ENCODE peak calls at places on chromosomes 4 and X, in seven cellular contexts. K is stimulated activated CD8-positive, alpha-beta memory T cell treated with anti-CD3 and anti-CD28 coated beads, Interleukin-7, amount 100 ng/mL, for 4 hours; Q is CD8-positive, alpha-beta T cell; Y is CD4-positive, alpha-beta T cell; Z is left ventricle myocardium inferior; O is colonic mucosa; I is stomach. A is an unnamed sample.

GRCh38 chr4:148831945-148832344 is 389.7 kb upstream of the NR3C2 start:
- DNase-seq in K (no peak), Q (no peak), Y (no peak), Z (no peak), O (no peak), I (no peak), A (no peak)

GRCh38 chrX:53280703-53281320 is 572 bp downstream of the IQSEC2 start:
- DNase-seq in K (no peak), Q (no peak), Y (no peak), Z (peak), O (peak), I (no peak), A (no peak)

GRCh38 chr4:5460106-5460801 is 248.1 kb downstream of the EVC2 start:
- DNase-seq in K (no peak), Q (no peak), Y (no peak), Z (peak), O (no peak), I (no peak), A (no peak)

GRCh38 chrX:150680974-150681373 is 12.2 kb upstream of the MTMR1 start:
- DNase-seq in K (no peak), Q (no peak), Y (no peak), Z (no peak), O (no peak), I (no peak), A (no peak)

GRCh38 chr4:30821891-30822612 is 101.9 kb downstream of the PCDH7 start:
- DNase-seq in K (no peak), Q (no peak), Y (no peak), Z (no peak), O (no peak), I (no peak), A (no peak)

GRCh38 chrX:6225307-6226052 is 3.2 kb downstream of the NLGN4X start:
- DNase-seq in K (no peak), Q (no peak), Y (no peak), Z (no peak), O (no peak), I (no peak), A (no peak)

GRCh38 chr4:86233681-86234080 is 126.2 kb downstream of the MAPK10 start:
- DNase-seq in K (no peak), Q (no peak), Y (no peak), Z (no peak), O (no peak), I (no peak), A (no peak)

GRCh38 chrX:97401154-97401553 is 517.4 kb downstream of the RPA4 start:
- DNase-seq in K (no peak), Q (no peak), Y (no peak), Z (no peak), O (no peak), I (no peak), A (no peak)

GRCh38 chr4:48118081-48118480 is 16.0 kb downstream of the TXK start:
- DNase-seq in K (no peak), Q (no peak), Y (no peak), Z (no peak), O (no peak), I (no peak), A (no peak)

GRCh38 chr4:158016511-158016910 is 156.3 kb downstream of the GASK1B start:
- DNase-seq in K (no peak), Q (no peak), Y (no peak), Z (no peak), O (no peak), I (no peak), A (no peak)

GRCh38 chrX:108399427-108400165 is 38.6 kb downstream of the COL4A6 start:
- DNase-seq in K (no peak), Q (no peak), Y (no peak), Z (no peak), O (no peak), I (no peak), A (no peak)

GRCh38 chrX:3312109-3312508 is 34.3 kb downstream of the MXRA5 start:
- DNase-seq in K (no peak), Q (no peak), Y (no peak), Z (no peak), O (no peak), I (no peak), A (no peak)